ENCODE peak calls at places on chromosomes 2 and 18, in six cellular contexts. One of them, this sample, is unnamed.

GRCh38 chr18:67771271-67771670 is 254.8 kb upstream of the DSEL start:
- DNase-seq in adrenal gland: no peak
- DNase-seq in RWPE1: peak; percentile 26
- DNase-seq in breast epithelium: no peak
- DNase-seq in mammary epithelial cell: peak; percentile 79
- DNase-seq in cardiac muscle cell: peak; percentile 53
- DNase-seq in this sample: no peak

GRCh38 chr2:188199716-188200128 is 92.0 kb upstream of the GULP1 start:
- DNase-seq in adrenal gland: no peak
- DNase-seq in RWPE1: peak; percentile 67
- DNase-seq in breast epithelium: no peak
- DNase-seq in mammary epithelial cell: peak; percentile 87
- DNase-seq in cardiac muscle cell: peak; percentile 75
- DNase-seq in this sample: no peak

GRCh38 chr18:39415471-39415870 is 1849.9 kb upstream of the CELF4 start:
- DNase-seq in adrenal gland: no peak
- DNase-seq in RWPE1: no peak
- DNase-seq in breast epithelium: no peak
- DNase-seq in mammary epithelial cell: no peak
- DNase-seq in cardiac muscle cell: no peak
- DNase-seq in this sample: no peak

GRCh38 chr2:144701259-144701658 is 181.3 kb upstream of the ZEB2 start:
- DNase-seq in adrenal gland: no peak
- DNase-seq in RWPE1: no peak
- DNase-seq in breast epithelium: no peak
- DNase-seq in mammary epithelial cell: no peak
- DNase-seq in cardiac muscle cell: no peak
- DNase-seq in this sample: no peak

GRCh38 chr18:26479686-26480079 is 68.7 kb downstream of the KCTD1 start:
- DNase-seq in adrenal gland: no peak
- DNase-seq in RWPE1: no peak
- DNase-seq in breast epithelium: no peak
- DNase-seq in mammary epithelial cell: no peak
- DNase-seq in cardiac muscle cell: no peak
- DNase-seq in this sample: no peak

GRCh38 chr18:27713037-27713726 is 463.7 kb downstream of the CDH2 start:
- DNase-seq in adrenal gland: no peak
- DNase-seq in RWPE1: no peak
- DNase-seq in breast epithelium: no peak
- DNase-seq in mammary epithelial cell: no peak
- DNase-seq in cardiac muscle cell: peak; percentile 3
- DNase-seq in this sample: no peak

GRCh38 chr2:52821631-52822030 is 946.0 kb upstream of the CHAC2 start:
- DNase-seq in adrenal gland: no peak
- DNase-seq in RWPE1: no peak
- DNase-seq in breast epithelium: no peak
- DNase-seq in mammary epithelial cell: peak; percentile 9
- DNase-seq in cardiac muscle cell: peak; percentile 0
- DNase-seq in this sample: no peak

GRCh38 chr18:79794851-79795250 is 2.9 kb upstream of the KCNG2 start:
- DNase-seq in adrenal gland: no peak
- DNase-seq in RWPE1: no peak
- DNase-seq in breast epithelium: peak; percentile 44
- DNase-seq in mammary epithelial cell: no peak
- DNase-seq in cardiac muscle cell: no peak
- DNase-seq in this sample: no peak

GRCh38 chr2:64609229-64609994 is 44.3 kb downstream of the SERTAD2 start:
- DNase-seq in adrenal gland: peak; percentile 62
- DNase-seq in RWPE1: no peak
- DNase-seq in breast epithelium: no peak
- DNase-seq in mammary epithelial cell: no peak
- DNase-seq in cardiac muscle cell: peak; percentile 75
- DNase-seq in this sample: peak; percentile 60

GRCh38 chr2:71892896-71893295 is 254.8 kb downstream of the CYP26B1 start:
- DNase-seq in adrenal gland: no peak
- DNase-seq in RWPE1: no peak
- DNase-seq in breast epithelium: no peak
- DNase-seq in mammary epithelial cell: no peak
- DNase-seq in cardiac muscle cell: no peak
- DNase-seq in this sample: no peak

GRCh38 chr2:168583064-168583709 is 127.1 kb downstream of the CERS6 start:
- DNase-seq in adrenal gland: no peak
- DNase-seq in RWPE1: no peak
- DNase-seq in breast epithelium: no peak
- DNase-seq in mammary epithelial cell: no peak
- DNase-seq in cardiac muscle cell: peak; percentile 52
- DNase-seq in this sample: peak; percentile 17

GRCh38 chr2:153940511-153940910 is 68.8 kb downstream of the GALNT13 start:
- DNase-seq in adrenal gland: no peak
- DNase-seq in RWPE1: no peak
- DNase-seq in breast epithelium: no peak
- DNase-seq in mammary epithelial cell: no peak
- DNase-seq in cardiac muscle cell: peak; percentile 16
- DNase-seq in this sample: no peak

GRCh38 chr2:135528006-135528405 is 3.0 kb downstream of the ZRANB3 start:
- DNase-seq in adrenal gland: no peak
- DNase-seq in RWPE1: no peak
- DNase-seq in breast epithelium: no peak
- DNase-seq in mammary epithelial cell: peak; percentile 35
- DNase-seq in cardiac muscle cell: no peak
- DNase-seq in this sample: no peak

GRCh38 chr2:70822843-70823629 is 2.6 kb upstream of the CLEC4F start:
- DNase-seq in adrenal gland: no peak
- DNase-seq in RWPE1: no peak
- DNase-seq in breast epithelium: no peak
- DNase-seq in mammary epithelial cell: no peak
- DNase-seq in cardiac muscle cell: no peak
- DNase-seq in this sample: no peak

GRCh38 chr2:95330939-95331338 is 33.8 kb downstream of the KCNIP3 start:
- DNase-seq in adrenal gland: no peak
- DNase-seq in RWPE1: no peak
- DNase-seq in breast epithelium: no peak
- DNase-seq in mammary epithelial cell: no peak
- DNase-seq in cardiac muscle cell: no peak
- DNase-seq in this sample: no peak

GRCh38 chr2:157312866-157313486 is 12.6 kb downstream of the ERMN start:
- DNase-seq in adrenal gland: no peak
- DNase-seq in RWPE1: no peak
- DNase-seq in breast epithelium: no peak
- DNase-seq in mammary epithelial cell: no peak
- DNase-seq in cardiac muscle cell: no peak
- DNase-seq in this sample: no peak

GRCh38 chr2:102112692-102113665 is 29.6 kb upstream of the IL1R1 start:
- DNase-seq in adrenal gland: no peak
- DNase-seq in RWPE1: no peak
- DNase-seq in breast epithelium: no peak
- DNase-seq in mammary epithelial cell: no peak
- DNase-seq in cardiac muscle cell: peak; percentile 50
- DNase-seq in this sample: no peak

DNA sequence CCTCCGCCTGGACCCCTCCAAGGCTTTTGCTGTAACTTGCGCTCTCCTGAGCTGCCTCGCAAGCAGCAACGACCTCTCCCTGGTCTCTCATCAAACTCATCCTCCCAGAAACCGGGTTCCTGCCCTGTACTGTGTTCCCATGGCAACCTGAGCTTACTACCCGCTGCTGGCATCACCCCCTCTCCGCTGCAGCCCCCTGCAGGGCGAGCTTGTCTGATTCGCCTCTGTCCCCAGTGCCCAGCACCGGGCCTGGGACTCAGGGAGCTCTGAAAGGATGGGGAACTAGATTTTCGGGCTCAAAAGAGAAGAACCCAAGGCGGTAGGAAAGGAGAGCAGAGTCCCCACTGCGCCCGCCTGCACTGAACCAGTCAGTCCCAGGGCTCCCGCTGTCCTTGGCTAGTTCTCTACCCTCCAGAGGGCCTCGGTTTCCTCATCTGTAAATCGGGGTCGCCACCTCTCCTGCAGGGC is 452 bp downstream of the HS1BP3 start:
- DNase-seq in adrenal gland: peak; percentile 56
- DNase-seq in RWPE1: peak; percentile 41
- DNase-seq in breast epithelium: no peak
- DNase-seq in mammary epithelial cell: peak; percentile 45
- DNase-seq in cardiac muscle cell: peak; percentile 41
- DNase-seq in this sample: peak; percentile 31
- TF ChIP-seq CTCF in adrenal gland: no peak
- TF ChIP-seq CTCF in RWPE1: no peak
- TF ChIP-seq CTCF in breast epithelium: peak; percentile 5
- TF ChIP-seq CTCF in mammary epithelial cell: no peak
- TF ChIP-seq CTCF in cardiac muscle cell: no peak
- TF ChIP-seq CTCF in this sample: no peak

DNA sequence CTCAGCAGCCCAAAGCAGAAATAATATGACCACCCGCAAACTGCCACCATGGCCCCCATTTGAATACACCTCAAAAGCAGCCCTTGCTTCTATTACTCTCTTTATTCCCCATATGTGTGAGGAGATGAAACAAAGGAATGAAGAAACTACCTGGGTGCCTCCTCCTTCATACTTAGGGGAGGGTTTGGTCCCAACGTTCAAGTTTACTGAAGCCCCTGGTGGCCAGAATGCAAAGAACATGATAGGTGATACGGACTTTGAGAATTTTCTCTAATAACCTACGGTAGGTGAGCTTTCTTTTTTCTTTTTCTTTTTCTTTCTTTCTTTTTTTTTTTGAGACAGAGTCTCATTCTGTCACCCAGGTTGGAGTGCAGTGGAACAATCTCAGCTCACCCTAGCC is 110.3 kb upstream of the FBXO11 start:
- DNase-seq in adrenal gland: no peak
- DNase-seq in RWPE1: peak; percentile 13
- DNase-seq in breast epithelium: no peak
- DNase-seq in mammary epithelial cell: no peak
- DNase-seq in cardiac muscle cell: no peak
- DNase-seq in this sample: no peak
- TF ChIP-seq CTCF in adrenal gland: no peak
- TF ChIP-seq CTCF in RWPE1: no peak
- TF ChIP-seq CTCF in breast epithelium: no peak
- TF ChIP-seq CTCF in mammary epithelial cell: no peak
- TF ChIP-seq CTCF in cardiac muscle cell: peak; percentile 8
- TF ChIP-seq CTCF in this sample: no peak

DNA sequence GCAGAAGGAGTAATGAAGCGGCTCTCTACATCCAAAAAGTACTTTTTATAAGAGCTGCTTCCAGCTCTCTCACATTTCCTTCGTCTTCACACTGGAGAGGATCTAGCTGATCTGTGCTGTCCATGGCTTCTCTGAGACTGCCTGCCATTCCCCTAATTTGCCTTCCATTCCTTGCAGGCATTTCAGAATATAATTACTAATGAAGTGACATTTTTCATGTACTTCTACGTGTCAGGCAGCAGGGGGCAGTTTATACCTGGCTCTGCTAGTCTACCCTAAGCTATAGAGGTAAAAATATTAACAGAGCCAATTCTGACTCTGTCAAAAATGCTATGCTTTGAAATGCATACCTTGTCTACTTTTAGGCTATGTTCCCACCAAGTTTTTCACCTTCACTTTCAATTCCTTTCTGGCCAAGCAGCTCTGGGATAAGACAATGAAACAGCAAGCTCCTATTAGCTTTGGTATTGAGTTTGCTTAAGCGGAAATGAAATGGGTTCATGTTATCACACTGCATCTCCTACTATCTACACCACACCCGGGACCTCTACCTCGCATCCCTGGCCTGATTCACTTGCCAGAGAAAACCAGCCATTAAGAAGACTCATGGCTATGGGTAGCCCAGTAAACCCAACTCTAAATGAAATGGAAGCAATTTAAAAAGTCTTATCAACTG is 81.9 kb downstream of the MEP1B start:
- DNase-seq in adrenal gland: peak; percentile 48
- DNase-seq in RWPE1: peak; percentile 34
- DNase-seq in breast epithelium: no peak
- DNase-seq in mammary epithelial cell: peak; percentile 8
- DNase-seq in cardiac muscle cell: peak; percentile 77
- DNase-seq in this sample: peak; percentile 4
- TF ChIP-seq CTCF in adrenal gland: peak; percentile 80
- TF ChIP-seq CTCF in RWPE1: peak; percentile 54
- TF ChIP-seq CTCF in breast epithelium: peak; percentile 66
- TF ChIP-seq CTCF in mammary epithelial cell: peak; percentile 71
- TF ChIP-seq CTCF in cardiac muscle cell: peak; percentile 74
- TF ChIP-seq CTCF in this sample: peak; percentile 52

GRCh38 chr2:225002656-225003045 is 39.6 kb downstream of the DOCK10 start:
- DNase-seq in adrenal gland: no peak
- DNase-seq in RWPE1: no peak
- DNase-seq in breast epithelium: no peak
- DNase-seq in mammary epithelial cell: no peak
- DNase-seq in cardiac muscle cell: no peak
- DNase-seq in this sample: peak; percentile 61
- TF ChIP-seq CTCF in adrenal gland: no peak
- TF ChIP-seq CTCF in RWPE1: no peak
- TF ChIP-seq CTCF in breast epithelium: no peak
- TF ChIP-seq CTCF in mammary epithelial cell: no peak
- TF ChIP-seq CTCF in cardiac muscle cell: no peak
- TF ChIP-seq CTCF in this sample: peak; percentile 33

DNA sequence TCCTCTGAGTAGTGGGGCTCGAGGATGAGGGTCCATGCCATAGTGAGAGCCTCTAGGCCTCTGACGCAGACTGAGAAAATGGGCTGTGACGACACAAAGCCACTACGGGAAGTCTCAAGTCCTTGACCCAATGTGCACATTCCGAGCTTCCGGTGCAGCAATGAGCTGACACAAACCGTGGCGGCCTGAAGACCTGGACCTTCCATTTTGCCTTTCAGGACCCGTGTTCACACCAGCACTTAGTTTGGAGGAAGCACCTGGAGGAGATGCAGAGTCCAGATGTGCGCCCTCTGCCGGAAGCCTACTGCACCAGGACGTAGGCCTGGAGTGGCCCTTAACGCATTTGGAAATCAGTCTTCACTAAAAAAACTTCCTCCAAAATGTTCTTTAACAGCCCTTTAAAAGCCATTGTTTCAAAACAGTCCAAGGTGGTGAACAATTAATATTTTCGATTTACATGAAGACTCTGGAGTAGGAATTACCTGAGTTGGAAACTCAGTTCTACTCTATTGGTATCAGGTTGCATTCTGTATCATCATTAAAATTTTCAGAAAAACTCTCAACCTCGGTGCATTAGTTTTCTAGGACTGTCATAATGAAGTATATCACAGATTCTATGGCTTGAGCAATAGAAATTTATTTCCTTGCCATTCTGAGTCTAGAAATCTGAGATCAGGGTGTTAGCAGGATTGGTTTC is 33.9 kb downstream of the BMP10 start:
- DNase-seq in adrenal gland: peak; percentile 58
- DNase-seq in RWPE1: no peak
- DNase-seq in breast epithelium: no peak
- DNase-seq in mammary epithelial cell: peak; percentile 35
- DNase-seq in cardiac muscle cell: peak; percentile 77
- DNase-seq in this sample: peak; percentile 85
- TF ChIP-seq CTCF in adrenal gland: peak; percentile 52
- TF ChIP-seq CTCF in RWPE1: no peak
- TF ChIP-seq CTCF in breast epithelium: no peak
- TF ChIP-seq CTCF in mammary epithelial cell: peak; percentile 21
- TF ChIP-seq CTCF in cardiac muscle cell: peak; percentile 80
- TF ChIP-seq CTCF in this sample: peak; percentile 84

DNA sequence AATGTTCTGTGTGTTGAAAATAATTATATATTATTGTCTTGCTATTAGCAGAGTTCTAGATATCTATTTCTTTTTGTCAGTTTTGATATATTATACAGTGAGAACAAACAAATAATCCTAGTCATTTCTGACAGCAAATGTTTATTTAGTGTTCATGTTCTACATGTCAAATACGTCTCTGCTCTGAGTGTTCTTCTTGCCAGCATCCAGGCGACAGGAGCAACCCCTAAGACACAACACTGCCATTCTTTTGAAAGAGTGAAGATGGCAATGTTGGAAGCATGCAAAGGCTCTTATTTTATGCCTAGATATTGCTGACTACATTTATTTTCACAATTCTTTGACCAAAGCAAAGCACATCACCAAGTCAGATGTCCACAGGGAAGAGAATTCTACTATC is 1556.6 kb upstream of the TMEFF2 start:
- DNase-seq in adrenal gland: no peak
- DNase-seq in RWPE1: no peak
- DNase-seq in breast epithelium: no peak
- DNase-seq in mammary epithelial cell: no peak
- DNase-seq in cardiac muscle cell: no peak
- DNase-seq in this sample: no peak
- TF ChIP-seq CTCF in adrenal gland: no peak
- TF ChIP-seq CTCF in RWPE1: no peak
- TF ChIP-seq CTCF in breast epithelium: no peak
- TF ChIP-seq CTCF in mammary epithelial cell: no peak
- TF ChIP-seq CTCF in cardiac muscle cell: no peak
- TF ChIP-seq CTCF in this sample: no peak

This sample was measured in activated CD8-positive, alpha-beta T cell treated with anti-CD3 and anti-CD28 coated beads for 36 hours.